ENCODE peak calls at places on chromosome 17, in seven cellular contexts. E is esophagus squamous epithelium; U is NB4; Z is HFF-Myc; O is heart right ventricle; A is CD8-positive, alpha-beta T cell; S is cardiac fibroblast. T is an unnamed sample.
A peak's percentile ranks its signal among the peaks of the same experiment; 100 is the strongest.

GRCh38 chr17:78979780-78980623 is at the start of gene LGALS3BP:
- DNase-seq in E (no peak), Z (peak; percentile 27), A (peak; percentile 58), S (peak; percentile 87), U (peak; percentile 32), O (peak; percentile 83), T (no peak)

GRCh38 chr17:31274252-31274651 is 22.8 kb downstream of the OMG start:
- DNase-seq in S (peak; percentile 86), Z (no peak), U (peak; percentile 86), A (no peak), O (no peak), E (no peak), T (no peak)

GRCh38 chr17:64115871-64116534 is 13.9 kb downstream of the ERN1 start:
- DNase-seq in Z (no peak), E (no peak), U (peak; percentile 23), O (no peak), A (no peak), S (peak; percentile 93), T (peak; percentile 45)

GRCh38 chr17:50686494-50687199 is 21.1 kb downstream of the ANKRD40 start:
- DNase-seq in Z (no peak), E (no peak), A (no peak), S (peak; percentile 48), O (no peak), U (no peak), T (no peak)

GRCh38 chr17:4097165-4097960 is 45.5 kb downstream of the ZZEF1 start:
- DNase-seq in O (no peak), S (no peak), U (no peak), Z (no peak), E (no peak), A (no peak), T (no peak)

GRCh38 chr17:61409301-61410099 is 9.9 kb downstream of the TBX2 start:
- DNase-seq in S (peak; percentile 69), A (peak; percentile 65), Z (no peak), O (peak; percentile 74), E (no peak), U (peak; percentile 66), T (no peak)

GRCh38 chr17:40993856-40994255 is at the start of gene KRTAP3-3:
- DNase-seq in E (no peak), Z (no peak), O (no peak), U (no peak), S (no peak), A (no peak), T (no peak)

GRCh38 chr17:78600181-78600651 is 23.0 kb upstream of the DNAH17 start:
- DNase-seq in Z (no peak), A (no peak), U (no peak), S (peak; percentile 61), O (no peak), E (no peak), T (no peak)

GRCh38 chr17:51322390-51323029 is 62.2 kb downstream of the UTP18 start:
- DNase-seq in U (peak; percentile 63), S (peak; percentile 54), O (no peak), Z (no peak), E (no peak), A (no peak), T (no peak)

GRCh38 chr17:40694584-40694983 is 9.0 kb downstream of the KRT24 start:
- DNase-seq in O (no peak), U (no peak), Z (no peak), A (no peak), S (no peak), E (no peak), T (no peak)

DNA sequence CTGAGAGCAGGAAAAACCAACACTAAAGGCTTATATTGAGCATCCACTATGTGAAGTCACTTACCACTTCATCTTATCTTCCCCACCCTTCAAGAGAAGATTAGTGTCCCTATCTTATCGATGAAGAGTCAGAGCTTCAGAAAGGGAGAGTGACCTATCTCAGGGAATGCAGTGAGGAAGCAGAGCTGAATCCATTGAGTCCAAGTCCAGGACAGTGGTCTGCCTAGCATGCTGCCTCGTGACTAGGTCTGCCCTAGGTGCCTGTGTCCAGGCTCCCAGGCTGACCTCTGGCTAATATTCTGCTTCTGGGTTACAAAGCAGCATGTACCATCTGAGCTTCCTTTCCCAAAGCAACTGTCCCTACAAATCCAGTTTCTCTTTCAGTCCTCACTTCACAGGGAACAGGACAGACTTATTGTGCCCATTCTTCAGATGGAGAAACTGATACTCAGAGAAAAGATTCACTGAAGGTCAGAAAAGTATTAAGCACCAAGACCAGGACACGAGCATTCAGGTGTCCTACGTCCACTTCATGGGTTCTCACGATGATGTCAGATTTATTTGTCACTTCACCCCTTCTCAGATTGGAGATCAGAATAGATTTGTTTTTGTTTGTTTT is 13.3 kb upstream of the FZD2 start:
- DNase-seq in S (no peak), A (no peak), O (no peak), E (no peak), U (no peak), Z (no peak), T (no peak)
- H3K4me3 ChIP-seq in S (no peak overlapping the region), A (no peak overlapping the region), O (no peak overlapping the region), E (no peak overlapping the region), U (no peak overlapping the region), Z (no peak overlapping the region), T (peak overlapping the region; percentile 0)

GRCh38 chr17:52383493-52384100 is 225.1 kb upstream of the CA10 start:
- DNase-seq in S (peak; percentile 39), O (no peak), Z (peak; percentile 1), E (no peak), A (no peak), U (peak; percentile 62), T (no peak)
- TF ChIP-seq CTCF in S (peak; percentile 38), O (peak; percentile 62), Z (peak; percentile 38), E (peak; percentile 46), A (no peak), U (peak; percentile 83), T (no peak)

GRCh38 chr17:60396412-60396811 is 4.5 kb upstream of the USP32 start:
- DNase-seq in Z (no peak), A (no peak), S (no peak), O (no peak), U (no peak), E (no peak), T (no peak)
- H3K4me3 ChIP-seq in Z (no peak overlapping the region), A (no peak overlapping the region), S (no peak overlapping the region), O (no peak overlapping the region), U (no peak overlapping the region), E (no peak overlapping the region), T (no peak overlapping the region)

GRCh38 chr17:76104896-76105231 is 1.3 kb upstream of the EXOC7 start:
- DNase-seq in O (no peak), S (no peak), A (no peak), E (no peak), U (peak; percentile 42), Z (no peak), T (no peak)

GRCh38 chr17:76103274-76104139 is at the start of gene EXOC7:
- DNase-seq in A (peak; percentile 96), E (peak; percentile 47), Z (peak; percentile 64), U (peak; percentile 93), O (peak; percentile 93), S (peak; percentile 93), T (peak; percentile 16)

GRCh38 chr17:76104140-76104895 is 731 bp upstream of the EXOC7 start:
- DNase-seq in E (no peak), U (peak; percentile 89), O (no peak), Z (no peak), S (no peak), A (no peak), T (no peak)

GRCh38 chr17:76102944-76103273 is 678 bp downstream of the EXOC7 start:
- DNase-seq in U (no peak), A (no peak), O (no peak), E (no peak), Z (no peak), S (no peak), T (no peak)

DNA sequence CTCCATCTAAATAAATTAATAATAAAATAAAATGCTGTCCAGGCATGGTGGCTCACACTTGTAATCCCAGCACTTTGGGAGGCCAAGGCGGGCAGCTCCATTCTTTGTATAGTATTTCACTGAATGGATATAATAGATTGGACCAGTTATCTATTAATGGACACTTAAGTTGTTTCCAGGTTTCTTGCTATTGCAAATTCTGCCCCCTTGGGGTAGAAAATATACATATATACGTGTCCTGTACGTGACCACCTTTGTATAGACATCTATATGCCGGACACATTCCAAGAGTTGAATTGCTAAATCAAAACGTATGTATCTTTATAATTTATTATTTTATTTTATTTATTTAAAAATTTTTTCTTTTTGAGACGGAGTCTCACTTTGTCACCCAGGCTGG is 3.9 kb upstream of the EXOC7 start:
- DNase-seq in Z (no peak), S (peak; percentile 14), E (no peak), O (no peak), U (peak; percentile 59), A (no peak), T (no peak)
- TF ChIP-seq CTCF in Z (peak; percentile 8), S (peak; percentile 23), E (peak; percentile 20), O (no peak), U (peak; percentile 30), A (peak; percentile 52), T (no peak)